ENCODE peak calls at places on chromosomes 5 and 9, in four cellular contexts. T, S, F and D are unnamed samples.
A peak's percentile ranks its signal among the peaks of the same experiment; 100 is the strongest.

GRCh38 chr5:75034137-75034739 is 18.1 kb downstream of the GCNT4 start:
- DNase-seq in S (no peak), T (no peak), F (no peak), D (peak; percentile 68)

GRCh38 chr5:36068751-36069281 is 2.1 kb upstream of the UGT3A2 start:
- DNase-seq in S (no peak), F (no peak), T (no peak), D (no peak)

GRCh38 chr5:459562-460412 is 16.8 kb downstream of the EXOC3 start:
- DNase-seq in F (no peak), T (no peak), S (no peak), D (no peak)

GRCh38 chr5:114367029-114367428 is 5.2 kb downstream of the KCNN2 start:
- DNase-seq in T (no peak), F (no peak), S (no peak), D (no peak)

GRCh38 chr5:112210430-112211005 is 208.6 kb downstream of the EPB41L4A start:
- DNase-seq in S (peak; percentile 7), T (no peak), F (no peak), D (no peak)

GRCh38 chr5:140246378-140247122 is 56.4 kb downstream of the PFDN1 start:
- DNase-seq in S (no peak), F (no peak), T (no peak), D (no peak)

GRCh38 chr9:100575765-100576368 is 2.0 kb upstream of the CAVIN4 start:
- DNase-seq in T (no peak), F (no peak), S (no peak), D (no peak)

GRCh38 chr5:150077060-150077459 is 9.3 kb downstream of the CSF1R start:
- DNase-seq in S (no peak), F (no peak), T (no peak), D (no peak)

GRCh38 chr9:83043583-83043982 is 19.4 kb downstream of the RASEF start:
- DNase-seq in S (no peak), F (no peak), T (no peak), D (no peak)

GRCh38 chr5:74017112-74017511 is 391.1 kb downstream of the ARHGEF28 start:
- DNase-seq in F (no peak), T (no peak), S (no peak), D (no peak)

GRCh38 chr5:142235050-142235797 is 89.6 kb downstream of the SPRY4 start:
- DNase-seq in T (no peak), S (no peak), F (no peak), D (no peak)

GRCh38 chr9:13446935-13447334 is 167.4 kb upstream of the MPDZ start:
- DNase-seq in T (no peak), S (no peak), F (no peak), D (no peak)

GRCh38 chr5:95850391-95850894 is 27.9 kb upstream of the GLRX start:
- DNase-seq in S (no peak), T (no peak), F (no peak), D (no peak)

GRCh38 chr9:137000177-137000930 is 4.0 kb upstream of the CLIC3 start:
- DNase-seq in F (no peak), S (no peak), T (no peak), D (no peak)

GRCh38 chr9:88747768-88748167 is 212.8 kb downstream of the NXNL2 start:
- DNase-seq in F (peak; percentile 28), S (no peak), T (no peak), D (no peak)

GRCh38 chr5:105695916-105696315 is 1974.8 kb downstream of the EFNA5 start:
- DNase-seq in F (no peak), T (no peak), S (no peak), D (no peak)

GRCh38 chr9:126222363-126222834 is 104.2 kb upstream of the MVB12B start:
- DNase-seq in F (no peak), S (no peak), T (no peak), D (no peak)

GRCh38 chr5:157596449-157596848 is 20.9 kb upstream of the ADAM19 start:
- DNase-seq in F (no peak), S (no peak), T (no peak), D (no peak)

GRCh38 chr5:135425641-135426040 is 21.5 kb downstream of the DCANP1 start:
- DNase-seq in T (no peak), S (no peak), F (no peak), D (no peak)

GRCh38 chr5:95155888-95156287 is 129.0 kb downstream of the MCTP1 start:
- DNase-seq in T (no peak), F (no peak), S (no peak), D (no peak)

GRCh38 chr9:29556317-29556716 is 1983.0 kb upstream of the C9orf72 start:
- DNase-seq in F (no peak), T (no peak), S (no peak), D (no peak)

GRCh38 chr5:172443441-172444109 is 10.8 kb downstream of the SH3PXD2B start:
- DNase-seq in S (no peak), F (peak; percentile 74), T (no peak), D (peak; percentile 26)

GRCh38 chr9:74577956-74578355 is 80.8 kb downstream of the RORB start:
- DNase-seq in S (no peak), F (no peak), T (no peak), D (no peak)

GRCh38 chr9:8301296-8301695 is 501.7 kb upstream of the DMAC1 start:
- DNase-seq in T (no peak), S (no peak), F (no peak), D (no peak)

GRCh38 chr5:17398439-17398838 is 99.6 kb upstream of the TAF11L2 start:
- DNase-seq in F (no peak), S (no peak), T (no peak), D (no peak)

GRCh38 chr5:7705261-7705660 is 145.7 kb downstream of the CFAP90 start:
- DNase-seq in S (no peak), T (no peak), F (no peak), D (no peak)

GRCh38 chr9:69548676-69549075 is 123.5 kb downstream of the APBA1 start:
- DNase-seq in F (no peak), T (no peak), S (no peak), D (no peak)

GRCh38 chr5:169874626-169875025 is 105.7 kb downstream of the INSYN2B start:
- DNase-seq in T (no peak), F (no peak), S (no peak), D (no peak)

GRCh38 chr9:123457586-123457985 is 101.6 kb downstream of the CRB2 start:
- DNase-seq in T (no peak), S (no peak), F (no peak), D (no peak)

GRCh38 chr5:131081371-131081770 is 83.7 kb downstream of the HINT1 start:
- DNase-seq in F (no peak), S (no peak), T (no peak), D (no peak)